ENCODE peak calls at places on chromosomes 12 and 14, in seven cellular contexts. W, U, K, Z, J, N and Q are unnamed samples.
A peak's percentile ranks its signal among the peaks of the same experiment; 100 is the strongest.

GRCh38 chr12:64752833-64753238 is 6.4 kb downstream of the GNS start:
- DNase-seq in W (no peak), U (no peak), K (no peak), Z (no peak), J (peak; percentile 18), N (no peak), Q (no peak)

GRCh38 chr12:116601524-116601923 is 42.3 kb downstream of the MAP1LC3B2 start:
- DNase-seq in W (no peak), U (no peak), K (no peak), Z (no peak), J (peak; percentile 54), N (no peak), Q (peak; percentile 61)

GRCh38 chr12:111219440-111219839 is 149.5 kb downstream of the PHETA1 start:
- DNase-seq in W (no peak), U (no peak), K (no peak), Z (no peak), J (no peak), N (no peak), Q (no peak)

GRCh38 chr14:93105362-93105761 is 10.4 kb downstream of the ITPK1 start:
- DNase-seq in W (no peak), U (no peak), K (no peak), Z (no peak), J (peak; percentile 50), N (no peak), Q (peak; percentile 71)

GRCh38 chr14:105155681-105156413 is 12.7 kb downstream of the JAG2 start:
- DNase-seq in W (peak; percentile 40), U (no peak), K (no peak), Z (no peak), J (no peak), N (no peak), Q (no peak)

GRCh38 chr14:21543426-21544350 is 17.5 kb upstream of the SALL2 start:
- DNase-seq in W (peak; percentile 84), U (no peak), K (no peak), Z (peak; percentile 52), J (no peak), N (no peak), Q (no peak)

GRCh38 chr14:90554341-90554740 is 157.5 kb downstream of the CALM1 start:
- DNase-seq in W (no peak), U (no peak), K (no peak), Z (no peak), J (no peak), N (no peak), Q (no peak)

GRCh38 chr12:53098354-53098981 is 1.0 kb downstream of the IGFBP6 start:
- DNase-seq in W (peak; percentile 34), U (peak; percentile 9), K (peak; percentile 41), Z (no peak), J (peak; percentile 80), N (no peak), Q (peak; percentile 92)

GRCh38 chr14:37655418-37655817 is 60.0 kb downstream of the TTC6 start:
- DNase-seq in W (no peak), U (no peak), K (peak; percentile 0), Z (no peak), J (peak; percentile 82), N (no peak), Q (no peak)

GRCh38 chr14:89339579-89339978 is 77.5 kb downstream of the FOXN3 start:
- DNase-seq in W (no peak), U (no peak), K (no peak), Z (no peak), J (no peak), N (no peak), Q (no peak)

GRCh38 chr12:39620664-39621658 is 1.4 kb upstream of the ABCD2 start:
- DNase-seq in W (no peak), U (peak; percentile 71), K (no peak), Z (peak; percentile 49), J (peak; percentile 6), N (no peak), Q (no peak)

GRCh38 chr12:48890657-48891418 is 25.2 kb upstream of the RND1 start:
- DNase-seq in W (peak; percentile 93), U (peak; percentile 68), K (peak; percentile 27), Z (peak; percentile 77), J (peak; percentile 82), N (peak; percentile 91), Q (peak; percentile 87)

GRCh38 chr12:85835417-85835809 is 796 bp downstream of the RASSF9 start:
- DNase-seq in W (peak; percentile 45), U (no peak), K (no peak), Z (no peak), J (peak; percentile 25), N (no peak), Q (peak; percentile 66)

GRCh38 chr14:21258889-21259787 is 10.1 kb downstream of the HNRNPC start:
- DNase-seq in W (no peak), U (no peak), K (no peak), Z (no peak), J (no peak), N (no peak), Q (no peak)

GRCh38 chr12:130669205-130669557 is 46.9 kb downstream of the RIMBP2 start:
- DNase-seq in W (no peak), U (no peak), K (no peak), Z (no peak), J (no peak), N (no peak), Q (no peak)

GRCh38 chr14:101636081-101636560 is 74.8 kb downstream of the DIO3 start:
- DNase-seq in W (no peak), U (no peak), K (no peak), Z (no peak), J (no peak), N (no peak), Q (no peak)

GRCh38 chr14:39376671-39377403 is 55.4 kb downstream of the FBXO33 start:
- DNase-seq in W (peak; percentile 9), U (no peak), K (peak; percentile 8), Z (no peak), J (no peak), N (peak; percentile 14), Q (peak; percentile 64)

GRCh38 chr12:96500686-96501085 is 11.3 kb downstream of the CFAP54 start:
- DNase-seq in W (no peak), U (peak; percentile 64), K (no peak), Z (peak; percentile 34), J (peak; percentile 39), N (no peak), Q (peak; percentile 54)

DNA sequence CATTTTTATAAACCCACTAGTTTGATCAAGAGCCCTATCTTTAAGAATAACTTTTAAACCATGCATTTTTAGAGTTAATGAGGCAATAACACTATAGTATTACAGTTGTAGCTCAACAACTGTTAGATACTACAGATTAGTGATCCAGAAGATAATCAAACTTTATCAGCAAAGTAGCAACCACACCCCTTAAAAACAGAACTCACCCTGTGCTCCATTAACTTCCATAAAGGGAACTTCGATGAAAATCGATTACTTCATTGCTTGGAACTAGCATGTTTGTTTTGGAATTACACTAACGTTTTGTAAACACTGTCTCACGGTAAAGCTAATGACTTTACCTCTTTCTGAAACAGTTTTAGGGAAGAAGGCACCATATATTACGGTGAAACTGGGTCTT is 1.4 kb downstream of the SGPP1 start:
- DNase-seq in W (no peak), U (no peak), K (no peak), Z (no peak), J (peak; percentile 25), N (no peak), Q (peak; percentile 14)
- H2AFZ ChIP-seq in W (no peak overlapping the region), U (no peak overlapping the region), K (no peak overlapping the region), Z (peak overlapping the region; percentile 58), J (peak overlapping the region; percentile 58), N (peak overlapping the region; percentile 98), Q (peak overlapping the region; percentile 89)

DNA sequence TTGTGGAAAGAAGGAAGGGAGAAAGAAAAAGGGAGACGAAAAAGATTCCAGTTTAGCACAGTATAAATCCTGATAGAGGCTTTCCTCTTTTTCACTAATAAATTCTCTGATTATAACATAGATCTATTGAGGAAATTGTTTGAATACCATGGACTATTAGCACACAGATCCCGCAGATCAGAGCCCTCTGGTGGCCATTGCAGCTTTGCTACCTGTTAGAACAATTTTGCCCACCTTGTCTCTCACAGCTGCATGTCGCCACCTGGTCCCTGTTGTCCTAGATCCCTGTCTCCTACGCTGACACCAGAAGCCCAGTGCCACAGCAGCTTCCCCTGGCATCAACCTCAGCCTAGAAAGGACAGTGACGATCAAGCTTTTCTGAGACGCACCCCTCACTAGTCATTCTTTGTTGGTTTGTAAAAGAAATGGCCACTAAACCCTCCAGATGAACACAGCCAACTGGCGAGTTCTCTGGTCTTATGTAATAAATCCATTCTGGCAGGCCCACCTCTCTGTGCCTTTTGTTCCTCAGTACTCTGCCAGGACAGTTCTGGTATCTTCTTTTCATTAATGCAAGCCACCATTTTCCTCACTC is 9.9 kb downstream of the GPHB5 start:
- DNase-seq in W (peak; percentile 83), U (no peak), K (peak; percentile 40), Z (peak; percentile 46), J (peak; percentile 55), N (peak; percentile 60), Q (peak; percentile 39)
- TF ChIP-seq EZH2phosphoT487 in W (no peak), U (no peak), K (no peak), Z (no peak), J (no peak), N (no peak), Q (no peak)

GRCh38 chr12:87596636-87597035 is 432.6 kb downstream of the C12orf50 start:
- DNase-seq in W (no peak), U (no peak), K (no peak), Z (no peak), J (no peak), N (no peak), Q (no peak)
- H2AFZ ChIP-seq in W (no peak overlapping the region), U (no peak overlapping the region), K (no peak overlapping the region), Z (no peak overlapping the region), J (no peak overlapping the region), N (no peak overlapping the region), Q (no peak overlapping the region)

GRCh38 chr14:92040431-92041040 is 677 bp upstream of the TRIP11 start:
- DNase-seq in W (peak; percentile 21), U (peak; percentile 58), K (peak; percentile 12), Z (peak; percentile 48), J (peak; percentile 28), N (peak; percentile 37), Q (peak; percentile 60)
- TF ChIP-seq EZH2phosphoT487 in W (no peak), U (no peak), K (no peak), Z (no peak), J (no peak), N (no peak), Q (no peak)

GRCh38 chr12:93214523-93215289 is 163.0 kb upstream of the NUDT4 start:
- DNase-seq in W (no peak), U (no peak), K (no peak), Z (no peak), J (peak; percentile 46), N (peak; percentile 12), Q (no peak)
- H2AFZ ChIP-seq in W (no peak overlapping the region), U (no peak overlapping the region), K (no peak overlapping the region), Z (no peak overlapping the region), J (peak overlapping the region; percentile 38), N (no peak overlapping the region), Q (no peak overlapping the region)

GRCh38 chr12:99686142-99686541 is 38.6 kb downstream of the GARIN6 start:
- DNase-seq in W (no peak), U (no peak), K (no peak), Z (no peak), J (no peak), N (no peak), Q (no peak)
- TF ChIP-seq EZH2phosphoT487 in W (no peak), U (no peak), K (no peak), Z (no peak), J (no peak), N (no peak), Q (no peak)

GRCh38 chr14:52268191-52269061 is 928 bp downstream of the PTGDR start:
- DNase-seq in W (peak; percentile 61), U (no peak), K (no peak), Z (no peak), J (no peak), N (peak; percentile 14), Q (peak; percentile 61)
- H2AFZ ChIP-seq in W (peak overlapping the region; percentile 99), U (no peak overlapping the region), K (no peak overlapping the region), Z (no peak overlapping the region), J (no peak overlapping the region), N (peak overlapping the region; percentile 63), Q (peak overlapping the region; percentile 78)